ENCODE peak calls at places on chromosome 9, in ten cellular contexts. H is NCI-H2081; K is stimulated activated CD4-positive, alpha-beta T cell treated with anti-CD3 and anti-CD28 coated beads, Interleukin-2, amount 100 ng/mL, for 48 hours; I is cardiac septum; B is lower lobe of right lung; Z is caudate nucleus; W is HFFc6; S is fibroblast of lung; Q is RPMI7951; V is mucosa of descending colon. M is an unnamed sample.

GRCh38 chr9:123445981-123446610 is 90.1 kb downstream of the CRB2 start:
- DNase-seq in H (no peak), K (no peak), I (peak; percentile 63), B (no peak), Z (no peak), W (no peak), S (peak; percentile 18), Q (peak; percentile 4), V (no peak), M (no peak)

GRCh38 chr9:18857769-18858168 is 175.2 kb downstream of the SAXO1 start:
- DNase-seq in H (no peak), K (no peak), I (no peak), B (no peak), Z (no peak), W (peak; percentile 56), S (peak; percentile 82), Q (peak; percentile 48), V (no peak), M (peak; percentile 7)

GRCh38 chr9:75138260-75139040 is 50.1 kb downstream of the OSTF1 start:
- DNase-seq in H (no peak), K (no peak), I (no peak), B (no peak), Z (no peak), W (no peak), S (no peak), Q (no peak), V (no peak), M (no peak)

GRCh38 chr9:106897681-106898080 is 34.7 kb downstream of the ZNF462 start:
- DNase-seq in H (no peak), K (no peak), I (no peak), B (no peak), Z (no peak), W (no peak), S (peak; percentile 64), Q (no peak), V (no peak), M (no peak)

GRCh38 chr9:70677336-70677735 is 262.9 kb upstream of the KLF9 start:
- DNase-seq in H (no peak), K (no peak), I (no peak), B (no peak), Z (no peak), W (no peak), S (no peak), Q (no peak), V (no peak), M (no peak)

GRCh38 chr9:129490583-129491485 is 130.1 kb downstream of the C9orf50 start:
- DNase-seq in H (no peak), K (no peak), I (no peak), B (no peak), Z (no peak), W (no peak), S (no peak), Q (no peak), V (peak; percentile 44), M (no peak)

GRCh38 chr9:28915256-28915930 is 1342.1 kb upstream of the C9orf72 start:
- DNase-seq in H (no peak), K (no peak), I (no peak), B (no peak), Z (no peak), W (no peak), S (no peak), Q (no peak), V (peak; percentile 78), M (no peak)

GRCh38 chr9:114400219-114400618 is 12.4 kb upstream of the AKNA start:
- DNase-seq in H (no peak), K (no peak), I (no peak), B (no peak), Z (no peak), W (peak; percentile 23), S (no peak), Q (no peak), V (no peak), M (peak; percentile 32)

GRCh38 chr9:35071814-35072460 is 488 bp downstream of the VCP start:
- DNase-seq in H (peak; percentile 72), K (peak; percentile 56), I (peak; percentile 94), B (peak; percentile 94), Z (peak; percentile 49), W (peak; percentile 80), S (peak; percentile 86), Q (peak; percentile 86), V (peak; percentile 84), M (peak; percentile 85)